ENCODE peak calls at places on chromosomes 3 and 15, in ten cellular contexts. O, Y, X, U, Z, C, J, K, V and Q are unnamed samples.
A peak's percentile ranks its signal among the peaks of the same experiment; 100 is the strongest.

GRCh38 chr3:45043715-45044299 is 17.7 kb downstream of the CLEC3B start:
- DNase-seq in X (no peak), V (no peak), Y (no peak), C (no peak), J (no peak), U (no peak), K (peak; percentile 63), Z (no peak), O (no peak), Q (no peak)

GRCh38 chr15:58931985-58932384 is 1.5 kb downstream of the SLTM start:
- DNase-seq in O (no peak), K (peak; percentile 36), Z (no peak), U (no peak), V (no peak), C (no peak), X (no peak), J (peak; percentile 59), Y (no peak), Q (no peak)

GRCh38 chr3:50588759-50589433 is 19.6 kb downstream of the HEMK1 start:
- DNase-seq in O (no peak), X (no peak), V (no peak), J (no peak), C (no peak), U (no peak), Z (no peak), K (no peak), Y (no peak), Q (no peak)

GRCh38 chr3:37770938-37771918 is 90.5 kb upstream of the CTDSPL start:
- DNase-seq in V (peak; percentile 17), O (no peak), U (no peak), J (no peak), C (no peak), K (peak; percentile 52), Z (no peak), Y (no peak), X (no peak), Q (no peak)

GRCh38 chr3:26460975-26461374 is 161.6 kb upstream of the LRRC3B start:
- DNase-seq in O (no peak), U (no peak), Z (no peak), Y (no peak), K (no peak), J (no peak), X (peak; percentile 75), C (no peak), V (no peak), Q (no peak)

GRCh38 chr3:34276342-34276741 is 477.9 kb downstream of the PDCD6IP start:
- DNase-seq in K (no peak), O (no peak), Y (no peak), C (no peak), Z (no peak), J (no peak), U (no peak), X (no peak), V (no peak), Q (no peak)

GRCh38 chr15:66827698-66828055 is 125.6 kb downstream of the SMAD6 start:
- DNase-seq in V (no peak), J (no peak), Z (no peak), O (no peak), C (no peak), K (no peak), Y (no peak), X (no peak), U (no peak), Q (no peak)

GRCh38 chr3:178202199-178202598 is 334.0 kb upstream of the KCNMB2 start:
- DNase-seq in J (no peak), V (no peak), U (no peak), O (peak; percentile 3), X (no peak), C (no peak), Y (no peak), Z (no peak), K (no peak), Q (no peak)

GRCh38 chr3:169650503-169650902 is 13.0 kb downstream of the MECOM start:
- DNase-seq in U (no peak), O (no peak), J (no peak), C (no peak), V (no peak), X (no peak), K (no peak), Z (no peak), Y (no peak), Q (no peak)